ENCODE peak calls at places on chromosome 20, in eight cellular contexts. M, P, G, Q, U, E, A and S are unnamed samples. For H3K9me3, the result is how much of the 10 kb centered on the place peaks cover.

GRCh38 chr20:57782631-57783041 is 72.8 kb upstream of the PMEPA1 start:
- DNase-seq in M (no peak), P (no peak), G (no peak), Q (no peak), U (no peak), E (no peak), A (no peak), S (peak)

GRCh38 chr20:32589256-32589655 is 4.1 kb upstream of the NOL4L start:
- DNase-seq in M (no peak), P (no peak), G (no peak), Q (no peak), U (no peak), E (no peak), A (no peak), S (no peak)

GRCh38 chr20:60138263-60139127 is 180.3 kb downstream of the CDH26 start:
- DNase-seq in M (peak), P (no peak), G (peak), Q (no peak), U (no peak), E (peak), A (no peak), S (no peak)

GRCh38 chr20:59985864-59986263 is 27.6 kb downstream of the CDH26 start:
- DNase-seq in M (no peak), P (no peak), G (no peak), Q (no peak), U (no peak), E (peak), A (no peak), S (no peak)

GRCh38 chr20:4812641-4813075 is 90.9 kb downstream of the PRND start:
- DNase-seq in M (peak), P (no peak), G (no peak), Q (no peak), U (no peak), E (peak), A (no peak), S (no peak)

GRCh38 chr20:56974499-56975250 is 291.8 kb downstream of the BMP7 start:
- DNase-seq in M (no peak), P (peak), G (peak), Q (peak), U (no peak), E (peak), A (no peak), S (peak)

GRCh38 chr20:59498291-59498690 is 106.0 kb upstream of the PHACTR3 start:
- DNase-seq in M (no peak), P (no peak), G (no peak), Q (no peak), U (no peak), E (no peak), A (no peak), S (no peak)

GRCh38 chr20:33526769-33527168 is 36.9 kb downstream of the CBFA2T2 start:
- DNase-seq in M (no peak), P (no peak), G (no peak), Q (no peak), U (no peak), E (no peak), A (no peak), S (no peak)

GRCh38 chr20:10769700-10770099 is 95.9 kb upstream of the JAG1 start:
- DNase-seq in M (no peak), P (no peak), G (no peak), Q (no peak), U (no peak), E (no peak), A (no peak), S (no peak)

GRCh38 chr20:53692465-53693067 is 98.9 kb upstream of the ZNF217 start:
- DNase-seq in M (no peak), P (peak), G (peak), Q (no peak), U (no peak), E (no peak), A (peak), S (no peak)

GRCh38 chr20:32006841-32007786 is 3.1 kb upstream of the CCM2L start:
- DNase-seq in M (no peak), P (no peak), G (no peak), Q (no peak), U (no peak), E (no peak), A (no peak), S (no peak)

GRCh38 chr20:48080583-48080982 is 295.3 kb upstream of the SULF2 start:
- DNase-seq in M (no peak), P (no peak), G (no peak), Q (no peak), U (no peak), E (no peak), A (no peak), S (no peak)

GRCh38 chr20:31845300-31845863 is at the start of gene FOXS1:
- DNase-seq in M (peak), P (peak), G (peak), Q (no peak), U (no peak), E (no peak), A (peak), S (no peak)

GRCh38 chr20:32285621-32286334 is 8.3 kb downstream of the KIF3B start:
- DNase-seq in M (no peak), P (no peak), G (no peak), Q (no peak), U (peak), E (peak), A (peak), S (no peak)

GRCh38 chr20:61736751-61737310 is 328.9 kb downstream of the TAF4 start:
- DNase-seq in M (peak), P (no peak), G (no peak), Q (no peak), U (no peak), E (no peak), A (no peak), S (no peak)

GRCh38 chr20:36155991-36156390 is 1.5 kb downstream of the EPB41L1 start:
- DNase-seq in M (no peak), P (no peak), G (no peak), Q (no peak), U (no peak), E (no peak), A (no peak), S (no peak)
- H3K9me3 ChIP-seq in M (under half), P (under half), G (under half), Q (under half), U (under half), E (under half), A (under half), S (under half)

GRCh38 chr20:2368621-2369020 is 12.1 kb upstream of the TGM6 start:
- DNase-seq in M (no peak), P (no peak), G (no peak), Q (no peak), U (no peak), E (no peak), A (no peak), S (no peak)

GRCh38 chr20:2364014-2364413 is 16.7 kb upstream of the TGM6 start:
- DNase-seq in M (no peak), P (no peak), G (peak), Q (no peak), U (no peak), E (no peak), A (no peak), S (no peak)

GRCh38 chr20:2365666-2366065 is 15.0 kb upstream of the TGM6 start:
- DNase-seq in M (no peak), P (no peak), G (no peak), Q (no peak), U (no peak), E (no peak), A (no peak), S (no peak)

GRCh38 chr20:2361035-2361593 is 19.6 kb upstream of the TGM6 start:
- DNase-seq in M (no peak), P (no peak), G (no peak), Q (no peak), U (no peak), E (no peak), A (no peak), S (no peak)

DNA sequence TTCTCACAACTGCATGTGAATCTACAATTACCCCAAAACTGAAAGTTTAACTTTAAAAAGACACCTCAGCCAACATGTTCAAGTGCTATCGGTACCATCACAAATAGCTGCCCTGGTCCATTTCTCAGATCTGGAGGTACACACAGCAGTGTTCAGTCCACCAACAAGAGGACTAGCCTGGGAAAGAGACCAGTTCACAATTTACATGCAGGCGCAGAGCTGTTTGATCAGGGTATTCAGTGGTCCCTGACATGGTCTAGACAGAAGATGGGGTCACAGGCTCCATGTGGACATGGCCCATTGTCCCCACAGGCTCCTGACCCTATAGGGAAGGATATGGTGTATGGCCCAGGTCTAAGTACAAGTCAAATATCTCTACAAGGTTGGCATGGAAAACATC is 15.6 kb upstream of the TGM6 start:
- DNase-seq in M (no peak), P (no peak), G (no peak), Q (no peak), U (no peak), E (no peak), A (no peak), S (no peak)
- H3K9me3 ChIP-seq in M (under half), P (under half), G (under half), Q (under half), U (under half), E (under half), A (under half), S (under half)

DNA sequence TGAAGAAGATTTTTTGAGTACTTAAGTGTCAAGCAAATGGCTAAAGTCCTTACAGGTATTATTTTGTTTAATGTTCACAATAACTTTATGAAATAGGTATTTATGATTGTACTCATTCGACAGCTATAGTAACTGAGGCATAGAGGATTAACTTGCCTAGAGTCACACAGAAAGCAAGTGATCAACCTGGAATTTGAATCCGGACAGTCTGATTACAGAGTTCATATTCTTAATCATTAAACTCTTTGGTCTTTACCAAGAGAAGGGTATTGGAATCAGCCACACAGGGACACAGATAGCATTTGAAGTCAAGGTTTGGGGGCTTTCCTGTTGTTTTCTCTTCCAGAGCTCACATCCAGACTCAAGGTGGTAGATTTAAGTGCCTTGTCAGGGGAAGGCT is 69.7 kb downstream of the ISM1 start:
- DNase-seq in M (no peak), P (no peak), G (no peak), Q (no peak), U (no peak), E (no peak), A (no peak), S (no peak)
- H3K9me3 ChIP-seq in M (under half), P (under half), G (under half), Q (under half), U (under half), E (under half), A (under half), S (under half)

GRCh38 chr20:55097621-55098020 is 622.2 kb downstream of the DOK5 start:
- DNase-seq in M (no peak), P (no peak), G (no peak), Q (no peak), U (no peak), E (no peak), A (no peak), S (no peak)
- H3K9me3 ChIP-seq in M (under half), P (under half), G (under half), Q (under half), U (under half), E (under half), A (under half), S (under half)